ENCODE peak calls at places on chromosome 12, in seven cellular contexts. One of them, this sample, is unnamed.

GRCh38 chr12:18158774-18159557 is 69.0 kb upstream of the RERGL start:
- DNase-seq in GM23248: peak
- DNase-seq in GM23338: peak
- DNase-seq in OCI-LY7: peak
- DNase-seq in neural progenitor cell: peak
- DNase-seq in HCT116: no peak
- DNase-seq in MM.1S: peak
- DNase-seq in this sample: peak

GRCh38 chr12:52440821-52441319 is 6.7 kb upstream of the KRT75 start:
- DNase-seq in GM23338: no peak
- DNase-seq in MM.1S: no peak
- DNase-seq in GM23248: peak
- DNase-seq in neural progenitor cell: no peak
- DNase-seq in HCT116: peak
- DNase-seq in OCI-LY7: no peak
- DNase-seq in this sample: peak

GRCh38 chr12:38691164-38691563 is 214.2 kb downstream of the CPNE8 start:
- DNase-seq in GM23338: no peak
- DNase-seq in HCT116: no peak
- DNase-seq in MM.1S: no peak
- DNase-seq in OCI-LY7: no peak
- DNase-seq in neural progenitor cell: no peak
- DNase-seq in GM23248: peak
- DNase-seq in this sample: peak

GRCh38 chr12:59005195-59005961 is 85.1 kb upstream of the LRIG3 start:
- DNase-seq in GM23338: no peak
- DNase-seq in neural progenitor cell: no peak
- DNase-seq in MM.1S: no peak
- DNase-seq in GM23248: peak
- DNase-seq in HCT116: no peak
- DNase-seq in OCI-LY7: no peak
- DNase-seq in this sample: no peak

GRCh38 chr12:119669744-119670472 is 2.0 kb downstream of the PRKAB1 start:
- DNase-seq in MM.1S: no peak
- DNase-seq in neural progenitor cell: no peak
- DNase-seq in OCI-LY7: no peak
- DNase-seq in GM23338: no peak
- DNase-seq in GM23248: no peak
- DNase-seq in HCT116: no peak
- DNase-seq in this sample: peak

GRCh38 chr12:14239935-14240872 is 125.3 kb upstream of the ATF7IP start:
- DNase-seq in GM23338: peak
- DNase-seq in HCT116: no peak
- DNase-seq in neural progenitor cell: no peak
- DNase-seq in OCI-LY7: peak
- DNase-seq in GM23248: no peak
- DNase-seq in MM.1S: peak
- DNase-seq in this sample: peak

GRCh38 chr12:94873368-94874085 is 130.0 kb downstream of the NDUFA12 start:
- DNase-seq in OCI-LY7: peak
- DNase-seq in MM.1S: peak
- DNase-seq in GM23338: peak
- DNase-seq in GM23248: peak
- DNase-seq in HCT116: no peak
- DNase-seq in neural progenitor cell: peak
- DNase-seq in this sample: no peak

GRCh38 chr12:88035907-88036289 is 6.7 kb upstream of the C12orf50 start:
- DNase-seq in MM.1S: peak
- DNase-seq in OCI-LY7: no peak
- DNase-seq in GM23248: no peak
- DNase-seq in GM23338: peak
- DNase-seq in neural progenitor cell: no peak
- DNase-seq in HCT116: no peak
- DNase-seq in this sample: peak

GRCh38 chr12:88206636-88207035 is 64.5 kb downstream of the TMTC3 start:
- DNase-seq in OCI-LY7: no peak
- DNase-seq in GM23338: no peak
- DNase-seq in GM23248: peak
- DNase-seq in neural progenitor cell: no peak
- DNase-seq in HCT116: no peak
- DNase-seq in MM.1S: no peak
- DNase-seq in this sample: no peak

GRCh38 chr12:31749024-31749704 is 20.3 kb upstream of the AMN1 start:
- DNase-seq in neural progenitor cell: no peak
- DNase-seq in OCI-LY7: peak
- DNase-seq in GM23248: peak
- DNase-seq in HCT116: peak
- DNase-seq in MM.1S: peak
- DNase-seq in GM23338: peak
- DNase-seq in this sample: peak

GRCh38 chr12:52280796-52281560 is 6.5 kb downstream of the KRT86 start:
- DNase-seq in GM23248: peak
- DNase-seq in neural progenitor cell: no peak
- DNase-seq in OCI-LY7: no peak
- DNase-seq in GM23338: no peak
- DNase-seq in MM.1S: no peak
- DNase-seq in HCT116: peak
- DNase-seq in this sample: peak

GRCh38 chr12:11553871-11554533 is 95.5 kb upstream of the ETV6 start:
- DNase-seq in GM23248: peak
- DNase-seq in OCI-LY7: peak
- DNase-seq in MM.1S: peak
- DNase-seq in neural progenitor cell: peak
- DNase-seq in GM23338: peak
- DNase-seq in HCT116: peak
- DNase-seq in this sample: peak

GRCh38 chr12:104615048-104615561 is 158.4 kb downstream of the CHST11 start:
- DNase-seq in GM23338: peak
- DNase-seq in GM23248: peak
- DNase-seq in OCI-LY7: no peak
- DNase-seq in neural progenitor cell: no peak
- DNase-seq in HCT116: no peak
- DNase-seq in MM.1S: no peak
- DNase-seq in this sample: no peak

GRCh38 chr12:32070370-32070769 is 36.3 kb upstream of the BICD1 start:
- DNase-seq in HCT116: no peak
- DNase-seq in neural progenitor cell: no peak
- DNase-seq in GM23338: no peak
- DNase-seq in OCI-LY7: no peak
- DNase-seq in GM23248: peak
- DNase-seq in MM.1S: no peak
- DNase-seq in this sample: no peak

GRCh38 chr12:79402626-79403025 is 288.1 kb downstream of the PAWR start:
- DNase-seq in MM.1S: no peak
- DNase-seq in OCI-LY7: no peak
- DNase-seq in GM23338: no peak
- DNase-seq in HCT116: no peak
- DNase-seq in GM23248: peak
- DNase-seq in neural progenitor cell: no peak
- DNase-seq in this sample: no peak

GRCh38 chr12:94498698-94499097 is 39.0 kb upstream of the CEP83 start:
- DNase-seq in HCT116: no peak
- DNase-seq in MM.1S: no peak
- DNase-seq in GM23338: no peak
- DNase-seq in OCI-LY7: no peak
- DNase-seq in GM23248: no peak
- DNase-seq in neural progenitor cell: no peak
- DNase-seq in this sample: no peak

GRCh38 chr12:29187756-29188155 is 38.7 kb downstream of the FAR2 start:
- DNase-seq in GM23248: peak
- DNase-seq in MM.1S: no peak
- DNase-seq in HCT116: no peak
- DNase-seq in GM23338: no peak
- DNase-seq in neural progenitor cell: no peak
- DNase-seq in OCI-LY7: no peak
- DNase-seq in this sample: no peak

DNA sequence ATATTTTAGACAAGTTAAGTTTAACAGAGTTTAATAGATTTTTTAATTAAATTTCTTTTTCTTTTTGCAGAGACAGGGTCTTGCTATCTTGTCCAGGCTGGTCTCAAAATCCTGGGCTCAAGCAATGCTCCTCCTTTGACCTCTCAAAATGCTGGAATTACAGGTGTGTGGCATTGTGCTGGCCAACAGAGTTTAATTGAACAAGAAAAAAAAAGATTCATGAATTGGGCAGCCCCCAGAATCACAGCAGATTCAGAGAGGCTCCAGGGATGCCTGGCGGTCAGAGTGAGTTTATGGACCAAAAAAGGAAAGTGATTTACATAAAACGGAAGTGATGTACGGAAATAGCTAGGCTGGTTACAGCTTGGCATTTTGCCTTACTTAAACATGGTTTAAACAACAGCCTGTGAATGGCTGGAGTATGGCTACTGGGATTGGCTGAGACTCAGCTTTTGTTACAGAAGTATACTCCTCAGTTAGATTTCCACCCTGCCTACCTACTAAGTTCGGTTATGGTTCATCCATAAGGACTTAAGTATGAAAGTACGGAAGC is 14.5 kb upstream of the TESPA1 start:
- DNase-seq in GM23248: no peak
- DNase-seq in MM.1S: peak
- DNase-seq in OCI-LY7: peak
- DNase-seq in GM23338: no peak
- DNase-seq in HCT116: no peak
- DNase-seq in neural progenitor cell: no peak
- DNase-seq in this sample: peak
- TF ChIP-seq EZH2phosphoT487 in GM23248: no peak
- TF ChIP-seq EZH2phosphoT487 in MM.1S: no peak
- TF ChIP-seq EZH2phosphoT487 in OCI-LY7: no peak
- TF ChIP-seq EZH2phosphoT487 in GM23338: no peak
- TF ChIP-seq EZH2phosphoT487 in HCT116: no peak
- TF ChIP-seq EZH2phosphoT487 in neural progenitor cell: no peak
- TF ChIP-seq EZH2phosphoT487 in this sample: no peak

GRCh38 chr12:75135021-75135420 is 74.6 kb downstream of the KCNC2 start:
- DNase-seq in GM23338: no peak
- DNase-seq in OCI-LY7: no peak
- DNase-seq in HCT116: no peak
- DNase-seq in MM.1S: no peak
- DNase-seq in GM23248: no peak
- DNase-seq in neural progenitor cell: no peak
- DNase-seq in this sample: no peak
- TF ChIP-seq EZH2phosphoT487 in GM23338: no peak
- TF ChIP-seq EZH2phosphoT487 in OCI-LY7: no peak
- TF ChIP-seq EZH2phosphoT487 in HCT116: no peak
- TF ChIP-seq EZH2phosphoT487 in MM.1S: no peak
- TF ChIP-seq EZH2phosphoT487 in GM23248: no peak
- TF ChIP-seq EZH2phosphoT487 in neural progenitor cell: no peak
- TF ChIP-seq EZH2phosphoT487 in this sample: no peak

DNA sequence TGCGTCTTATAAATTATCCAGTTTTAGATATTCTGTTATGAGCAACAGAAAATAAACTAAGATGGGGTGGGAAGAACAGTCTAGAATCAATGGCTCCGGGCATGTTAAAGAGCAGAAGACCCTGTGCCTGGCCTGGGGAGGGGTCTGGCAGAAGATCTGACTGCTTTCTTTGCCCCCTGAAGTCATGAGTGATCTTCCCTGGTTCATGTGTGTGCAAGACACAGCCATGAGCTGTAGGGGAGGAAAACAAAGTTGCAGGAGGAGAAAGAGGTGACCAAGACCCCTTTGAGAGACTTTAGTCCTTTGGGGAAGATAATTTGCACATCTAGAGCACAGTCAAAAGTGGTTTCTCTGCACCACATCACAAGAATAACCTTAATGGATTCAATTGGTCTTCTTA is 4.8 kb downstream of the LACRT start:
- DNase-seq in MM.1S: no peak
- DNase-seq in GM23338: no peak
- DNase-seq in OCI-LY7: no peak
- DNase-seq in HCT116: no peak
- DNase-seq in GM23248: no peak
- DNase-seq in neural progenitor cell: no peak
- DNase-seq in this sample: no peak
- TF ChIP-seq EZH2phosphoT487 in MM.1S: no peak
- TF ChIP-seq EZH2phosphoT487 in GM23338: no peak
- TF ChIP-seq EZH2phosphoT487 in OCI-LY7: no peak
- TF ChIP-seq EZH2phosphoT487 in HCT116: no peak
- TF ChIP-seq EZH2phosphoT487 in GM23248: no peak
- TF ChIP-seq EZH2phosphoT487 in neural progenitor cell: no peak
- TF ChIP-seq EZH2phosphoT487 in this sample: no peak

DNA sequence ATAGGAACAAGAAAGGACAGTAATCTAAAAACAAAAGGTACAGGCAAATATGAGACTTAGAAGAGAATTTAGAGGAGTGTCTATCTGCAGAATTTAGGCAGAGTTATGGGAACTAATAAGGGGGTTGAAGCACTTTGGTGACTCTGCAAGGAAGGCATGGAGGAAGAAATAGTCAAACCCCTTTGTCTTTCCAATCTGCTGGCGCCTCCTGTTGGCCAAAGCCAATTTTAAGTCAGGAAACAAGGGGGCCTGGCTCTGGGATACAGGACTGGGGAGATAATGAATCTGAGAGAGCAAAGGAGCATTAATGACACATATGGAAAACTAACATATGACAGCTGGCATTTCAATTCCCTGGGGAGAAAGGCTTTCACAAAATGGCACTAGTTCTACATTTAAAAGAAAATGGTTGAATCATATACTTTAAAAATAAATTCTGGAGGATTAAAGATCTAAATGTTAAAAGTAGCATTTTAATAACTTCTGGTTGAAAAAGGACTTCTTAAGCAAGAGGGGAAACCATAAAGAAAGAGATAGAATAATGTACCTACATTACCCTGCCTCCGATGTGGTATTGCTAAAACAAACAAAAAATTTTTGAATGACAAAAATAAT is 48.5 kb upstream of the CSRP2 start:
- DNase-seq in MM.1S: peak
- DNase-seq in HCT116: peak
- DNase-seq in OCI-LY7: peak
- DNase-seq in GM23338: peak
- DNase-seq in neural progenitor cell: peak
- DNase-seq in GM23248: peak
- DNase-seq in this sample: peak
- TF ChIP-seq EZH2phosphoT487 in MM.1S: no peak
- TF ChIP-seq EZH2phosphoT487 in HCT116: no peak
- TF ChIP-seq EZH2phosphoT487 in OCI-LY7: no peak
- TF ChIP-seq EZH2phosphoT487 in GM23338: no peak
- TF ChIP-seq EZH2phosphoT487 in neural progenitor cell: no peak
- TF ChIP-seq EZH2phosphoT487 in GM23248: no peak
- TF ChIP-seq EZH2phosphoT487 in this sample: no peak

GRCh38 chr12:62695696-62696095 is 229.1 kb downstream of the MON2 start:
- DNase-seq in MM.1S: no peak
- DNase-seq in GM23338: no peak
- DNase-seq in HCT116: no peak
- DNase-seq in OCI-LY7: no peak
- DNase-seq in GM23248: no peak
- DNase-seq in neural progenitor cell: no peak
- DNase-seq in this sample: no peak

GRCh38 chr12:62694632-62695031 is 228.0 kb downstream of the MON2 start:
- DNase-seq in HCT116: no peak
- DNase-seq in GM23248: no peak
- DNase-seq in GM23338: no peak
- DNase-seq in OCI-LY7: no peak
- DNase-seq in neural progenitor cell: no peak
- DNase-seq in MM.1S: no peak
- DNase-seq in this sample: no peak

GRCh38 chr12:62693291-62694040 is 226.8 kb downstream of the MON2 start:
- DNase-seq in HCT116: no peak
- DNase-seq in GM23338: no peak
- DNase-seq in GM23248: no peak
- DNase-seq in OCI-LY7: no peak
- DNase-seq in neural progenitor cell: no peak
- DNase-seq in MM.1S: no peak
- DNase-seq in this sample: no peak

GRCh38 chr12:62691309-62691708 is 224.7 kb downstream of the MON2 start:
- DNase-seq in neural progenitor cell: no peak
- DNase-seq in HCT116: no peak
- DNase-seq in MM.1S: no peak
- DNase-seq in OCI-LY7: no peak
- DNase-seq in GM23248: no peak
- DNase-seq in GM23338: no peak
- DNase-seq in this sample: no peak

GRCh38 chr12:62692884-62693283 is 226.3 kb downstream of the MON2 start:
- DNase-seq in GM23248: peak
- DNase-seq in GM23338: no peak
- DNase-seq in MM.1S: no peak
- DNase-seq in HCT116: no peak
- DNase-seq in neural progenitor cell: no peak
- DNase-seq in OCI-LY7: no peak
- DNase-seq in this sample: no peak
- TF ChIP-seq EZH2phosphoT487 in GM23248: no peak
- TF ChIP-seq EZH2phosphoT487 in GM23338: no peak
- TF ChIP-seq EZH2phosphoT487 in MM.1S: no peak
- TF ChIP-seq EZH2phosphoT487 in HCT116: no peak
- TF ChIP-seq EZH2phosphoT487 in neural progenitor cell: no peak
- TF ChIP-seq EZH2phosphoT487 in OCI-LY7: no peak
- TF ChIP-seq EZH2phosphoT487 in this sample: no peak

This sample was measured in PC-3.